ENCODE peak calls at places on chromosome 21, in seven cellular contexts. L is H1, H is IMR-90, X is neuronal stem cell, Q is mesendoderm, V is mesenchymal stem cell, D is H9. S is an unnamed sample. For H3K27me3, the result is how much of the 10 kb centered on the place peaks cover.

GRCh38 chr21:22597660-22598255 is 1599.5 kb downstream of the NCAM2 start:
- DNase-seq in L (no peak), H (no peak), X (no peak), Q (no peak), V (no peak), D (no peak), S (no peak)

GRCh38 chr21:15210235-15210678 is 145.5 kb upstream of the NRIP1 start:
- DNase-seq in L (no peak), H (no peak), X (no peak), Q (peak), V (peak), D (peak), S (peak)

GRCh38 chr21:38289697-38290096 is 32.9 kb downstream of the KCNJ15 start:
- DNase-seq in L (no peak), H (peak), X (no peak), Q (peak), V (peak), D (no peak), S (peak)

GRCh38 chr21:37145635-37146111 is 72.6 kb downstream of the TTC3 start:
- DNase-seq in L (no peak), H (peak), X (no peak), Q (peak), V (no peak), D (no peak), S (no peak)

GRCh38 chr21:45998871-45999580 is 17.5 kb downstream of the COL6A1 start:
- DNase-seq in L (no peak), H (no peak), X (no peak), Q (no peak), V (no peak), D (peak), S (no peak)

GRCh38 chr21:29196664-29197052 is 66.2 kb downstream of the MAP3K7CL start:
- DNase-seq in L (no peak), H (peak), X (no peak), Q (no peak), V (no peak), D (no peak), S (no peak)

GRCh38 chr21:20814090-20814489 is 184.1 kb upstream of the NCAM2 start:
- DNase-seq in L (no peak), H (no peak), X (no peak), Q (no peak), V (no peak), D (no peak), S (no peak)

GRCh38 chr21:44052071-44052829 is 40.1 kb downstream of the TRAPPC10 start:
- DNase-seq in L (no peak), H (peak), X (no peak), Q (no peak), V (peak), D (no peak), S (no peak)

GRCh38 chr21:36909901-36910561 is 56.4 kb downstream of the HLCS start:
- DNase-seq in L (no peak), H (peak), X (no peak), Q (no peak), V (peak), D (no peak), S (peak)

GRCh38 chr21:33731447-33731846 is 89.1 kb downstream of the ITSN1 start:
- DNase-seq in L (no peak), H (no peak), X (no peak), Q (no peak), V (no peak), D (no peak), S (no peak)

GRCh38 chr21:18222346-18222745 is 22.3 kb upstream of the CHODL start:
- DNase-seq in L (no peak), H (no peak), X (no peak), Q (no peak), V (no peak), D (no peak), S (no peak)

GRCh38 chr21:38325216-38325615 is 68.4 kb downstream of the KCNJ15 start:
- DNase-seq in L (no peak), H (no peak), X (no peak), Q (no peak), V (no peak), D (no peak), S (no peak)

GRCh38 chr21:19523731-19524130 is 1120.1 kb upstream of the TMPRSS15 start:
- DNase-seq in L (no peak), H (no peak), X (no peak), Q (no peak), V (peak), D (no peak), S (no peak)

GRCh38 chr21:34198232-34199120 is 125.1 kb downstream of the MRPS6 start:
- DNase-seq in L (no peak), H (no peak), X (no peak), Q (no peak), V (no peak), D (no peak), S (no peak)

GRCh38 chr21:45818276-45818903 is 163.2 kb upstream of the COL6A1 start:
- DNase-seq in L (no peak), H (peak), X (no peak), Q (peak), V (peak), D (no peak), S (peak)

GRCh38 chr21:42887321-42887720 is 5.8 kb upstream of the NDUFV3 start:
- DNase-seq in L (no peak), H (no peak), X (no peak), Q (no peak), V (peak), D (no peak), S (no peak)

GRCh38 chr21:26449161-26449560 is 123.9 kb downstream of the CYYR1 start:
- DNase-seq in L (no peak), H (peak), X (no peak), Q (no peak), V (peak), D (no peak), S (no peak)
- H2AK5ac ChIP-seq in L (no peak), H (no peak), X (no peak), Q (no peak), V (no peak), D (no peak), S (no peak)

GRCh38 chr21:35336534-35336933 is 287.4 kb upstream of the RUNX1 start:
- DNase-seq in L (no peak), H (no peak), X (no peak), Q (no peak), V (no peak), D (no peak), S (no peak)
- H3K18ac ChIP-seq in L (no peak), H (no peak), X (no peak), Q (no peak), V (no peak), D (no peak), S (no peak)

DNA sequence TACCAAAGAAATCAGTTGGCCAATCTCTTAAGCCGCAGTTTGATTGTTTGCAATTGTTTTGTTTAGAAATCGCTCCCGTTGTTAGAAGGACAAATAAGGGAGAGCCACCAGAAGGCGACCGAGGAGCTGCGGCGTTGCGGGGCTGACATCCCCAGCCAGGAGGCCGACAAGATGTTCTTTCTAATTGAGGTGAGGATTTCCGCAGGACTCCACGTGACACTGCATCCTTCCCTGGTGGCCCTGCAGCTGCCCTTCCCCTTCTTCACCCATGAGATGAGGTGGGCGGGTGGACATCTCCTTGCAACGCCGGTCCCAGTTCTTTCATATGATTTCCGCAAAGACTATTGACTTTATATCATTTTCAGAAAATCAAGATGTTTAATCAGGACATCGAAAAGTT is 27.2 kb upstream of the MX1 start:
- DNase-seq in L (no peak), H (no peak), X (no peak), Q (no peak), V (no peak), D (peak), S (no peak)
- H3K27me3 ChIP-seq in L (under half), H (under half), X (under half), Q (under half), V (under half), D (under half), S (under half)

DNA sequence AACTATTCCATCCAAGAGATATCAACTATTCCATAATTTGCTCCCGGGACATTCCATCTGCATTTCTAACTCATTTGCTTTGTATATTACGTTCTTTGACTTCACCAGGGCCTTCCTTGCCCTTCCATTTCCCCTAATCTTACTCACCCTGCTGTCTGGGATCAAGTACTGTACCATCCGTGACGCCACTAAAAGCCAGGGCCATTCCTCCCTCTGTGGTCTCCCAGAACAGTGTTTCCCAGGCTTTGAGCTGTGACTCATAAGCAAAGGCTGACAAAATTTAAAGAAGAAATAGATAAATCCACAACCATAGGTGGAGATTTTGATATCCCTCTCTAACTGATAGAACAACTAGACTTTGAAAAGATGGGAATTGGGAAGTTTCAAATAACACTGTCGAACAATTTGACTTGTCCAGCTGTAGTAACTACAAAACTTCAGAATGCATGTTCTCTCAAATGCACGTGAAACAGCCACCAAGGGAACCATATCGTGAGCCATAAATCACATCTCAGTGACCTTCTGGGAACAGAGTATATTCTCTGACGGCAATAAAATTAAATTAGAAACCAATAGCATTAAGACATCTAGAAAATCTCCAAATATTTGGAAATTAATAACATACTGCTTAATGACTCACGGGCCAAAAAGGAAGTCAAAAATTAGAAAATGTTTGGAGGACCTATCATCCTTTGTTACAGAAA is 501.0 kb downstream of the SETD4 start:
- DNase-seq in L (no peak), H (peak), X (no peak), Q (no peak), V (peak), D (no peak), S (peak)
- H2AK5ac ChIP-seq in L (no peak), H (no peak), X (no peak), Q (no peak), V (no peak), D (no peak), S (no peak)

DNA sequence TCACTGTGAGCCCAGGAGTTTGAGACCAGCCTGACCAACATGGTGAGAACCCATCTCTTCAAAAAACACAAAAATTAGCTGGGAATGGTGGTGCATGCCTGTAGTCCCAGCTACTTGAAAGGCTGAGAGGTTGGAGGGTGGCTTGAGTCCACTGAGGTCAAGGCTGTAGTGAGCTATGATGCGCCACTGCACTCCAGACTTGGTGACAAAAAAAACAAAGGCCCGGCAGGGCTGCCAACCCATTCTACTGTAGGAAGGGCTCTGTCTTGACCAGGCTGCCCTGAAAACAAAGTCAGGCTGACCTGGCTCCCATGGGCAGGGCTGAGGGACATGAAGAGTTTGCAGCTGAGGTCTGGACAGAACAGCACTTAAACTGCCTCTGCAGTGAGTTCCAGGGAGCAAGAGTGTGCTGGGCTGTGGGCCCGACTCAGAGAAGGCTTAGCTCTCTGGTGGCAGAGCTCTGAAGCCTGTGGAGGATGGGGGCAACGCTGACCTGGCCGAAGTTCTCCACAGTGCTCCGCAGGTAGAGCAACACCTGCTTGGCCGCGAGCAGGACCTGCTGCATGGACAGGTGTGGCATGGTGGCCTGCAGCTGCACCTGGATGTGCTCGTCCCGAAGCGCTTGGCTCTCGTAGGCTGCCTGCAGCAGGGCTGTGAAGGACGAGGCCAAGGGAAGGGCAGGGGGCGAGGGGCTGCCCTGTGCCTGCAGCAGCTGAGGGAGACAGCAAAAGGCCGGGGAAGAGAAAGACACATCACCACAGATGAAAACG is 42.4 kb downstream of the URB1 start:
- DNase-seq in L (no peak), H (no peak), X (no peak), Q (no peak), V (no peak), D (peak), S (no peak)
- H3K18ac ChIP-seq in L (no peak), H (no peak), X (no peak), Q (no peak), V (no peak), D (no peak), S (no peak)

S was measured in trophoblast cell.